ENCODE peak calls at places on chromosome 14, in ten cellular contexts. One of them, this sample, is unnamed.
A peak's percentile ranks its signal among the peaks of the same experiment; 100 is the strongest.

GRCh38 chr14:35050652-35051051 is 4.6 kb downstream of the FAM177A1 start:
- DNase-seq in uterus: no peak
- DNase-seq in ovary: no peak
- DNase-seq in right lobe of liver: peak; percentile 33
- DNase-seq in hepatocyte: peak; percentile 19
- DNase-seq in right atrium auricular region: no peak
- DNase-seq in A549: peak; percentile 81
- DNase-seq in heart left ventricle: no peak
- DNase-seq in Peyer's patch: no peak
- DNase-seq in IMR-90: peak; percentile 72
- DNase-seq in this sample: no peak

GRCh38 chr14:65225299-65226159 is 123.2 kb upstream of the MAX start:
- DNase-seq in right lobe of liver: no peak
- DNase-seq in ovary: no peak
- DNase-seq in IMR-90: no peak
- DNase-seq in uterus: no peak
- DNase-seq in A549: no peak
- DNase-seq in right atrium auricular region: no peak
- DNase-seq in hepatocyte: no peak
- DNase-seq in heart left ventricle: no peak
- DNase-seq in Peyer's patch: no peak
- DNase-seq in this sample: peak; percentile 79

GRCh38 chr14:53999061-53999488 is 42.5 kb upstream of the BMP4 start:
- DNase-seq in Peyer's patch: no peak
- DNase-seq in IMR-90: peak; percentile 76
- DNase-seq in A549: peak; percentile 43
- DNase-seq in right atrium auricular region: no peak
- DNase-seq in right lobe of liver: no peak
- DNase-seq in ovary: no peak
- DNase-seq in uterus: no peak
- DNase-seq in hepatocyte: peak; percentile 34
- DNase-seq in heart left ventricle: no peak
- DNase-seq in this sample: no peak

GRCh38 chr14:51210594-51210993 is 29.5 kb upstream of the TMX1 start:
- DNase-seq in right atrium auricular region: no peak
- DNase-seq in right lobe of liver: no peak
- DNase-seq in A549: no peak
- DNase-seq in hepatocyte: no peak
- DNase-seq in ovary: no peak
- DNase-seq in heart left ventricle: no peak
- DNase-seq in IMR-90: no peak
- DNase-seq in uterus: no peak
- DNase-seq in Peyer's patch: no peak
- DNase-seq in this sample: no peak

GRCh38 chr14:37194698-37195097 is 3.0 kb upstream of the MIPOL1 start:
- DNase-seq in hepatocyte: no peak
- DNase-seq in ovary: no peak
- DNase-seq in right lobe of liver: no peak
- DNase-seq in heart left ventricle: no peak
- DNase-seq in Peyer's patch: no peak
- DNase-seq in IMR-90: no peak
- DNase-seq in A549: no peak
- DNase-seq in right atrium auricular region: no peak
- DNase-seq in uterus: no peak
- DNase-seq in this sample: no peak

GRCh38 chr14:18660585-18660922 is 59.6 kb downstream of the OR11H12 start:
- DNase-seq in right atrium auricular region: no peak
- DNase-seq in heart left ventricle: peak; percentile 49
- DNase-seq in ovary: no peak
- DNase-seq in IMR-90: no peak
- DNase-seq in uterus: no peak
- DNase-seq in hepatocyte: no peak
- DNase-seq in right lobe of liver: no peak
- DNase-seq in Peyer's patch: no peak
- DNase-seq in A549: no peak
- DNase-seq in this sample: no peak

GRCh38 chr14:95533391-95533821 is 1.4 kb upstream of the GLRX5 start:
- DNase-seq in A549: peak; percentile 20
- DNase-seq in hepatocyte: peak; percentile 42
- DNase-seq in IMR-90: peak; percentile 65
- DNase-seq in Peyer's patch: no peak
- DNase-seq in ovary: no peak
- DNase-seq in right atrium auricular region: no peak
- DNase-seq in heart left ventricle: no peak
- DNase-seq in right lobe of liver: no peak
- DNase-seq in uterus: no peak
- DNase-seq in this sample: no peak

GRCh38 chr14:72710212-72710611 is 183.7 kb downstream of the DPF3 start:
- DNase-seq in A549: no peak
- DNase-seq in ovary: no peak
- DNase-seq in Peyer's patch: no peak
- DNase-seq in right lobe of liver: no peak
- DNase-seq in hepatocyte: no peak
- DNase-seq in IMR-90: peak; percentile 60
- DNase-seq in right atrium auricular region: no peak
- DNase-seq in heart left ventricle: no peak
- DNase-seq in uterus: no peak
- DNase-seq in this sample: no peak

GRCh38 chr14:69828372-69828771 is 31.3 kb upstream of the SLC10A1 start:
- DNase-seq in right atrium auricular region: no peak
- DNase-seq in IMR-90: no peak
- DNase-seq in ovary: no peak
- DNase-seq in A549: no peak
- DNase-seq in hepatocyte: no peak
- DNase-seq in Peyer's patch: no peak
- DNase-seq in uterus: no peak
- DNase-seq in heart left ventricle: no peak
- DNase-seq in right lobe of liver: no peak
- DNase-seq in this sample: no peak

GRCh38 chr14:82528011-82528410 is 994.4 kb upstream of the SEL1L start:
- DNase-seq in ovary: no peak
- DNase-seq in uterus: no peak
- DNase-seq in A549: no peak
- DNase-seq in heart left ventricle: no peak
- DNase-seq in hepatocyte: no peak
- DNase-seq in IMR-90: no peak
- DNase-seq in right lobe of liver: no peak
- DNase-seq in right atrium auricular region: no peak
- DNase-seq in Peyer's patch: no peak
- DNase-seq in this sample: no peak

GRCh38 chr14:20415723-20416622 is 2.7 kb upstream of the TEP1 start:
- DNase-seq in right lobe of liver: no peak
- DNase-seq in IMR-90: peak; percentile 61
- DNase-seq in A549: peak; percentile 67
- DNase-seq in ovary: no peak
- DNase-seq in heart left ventricle: no peak
- DNase-seq in uterus: no peak
- DNase-seq in Peyer's patch: peak; percentile 41
- DNase-seq in right atrium auricular region: no peak
- DNase-seq in hepatocyte: peak; percentile 58
- DNase-seq in this sample: peak; percentile 23

GRCh38 chr14:88825503-88825902 is 1.1 kb downstream of the TTC8 start:
- DNase-seq in right lobe of liver: no peak
- DNase-seq in Peyer's patch: no peak
- DNase-seq in uterus: no peak
- DNase-seq in ovary: no peak
- DNase-seq in IMR-90: no peak
- DNase-seq in heart left ventricle: no peak
- DNase-seq in hepatocyte: no peak
- DNase-seq in A549: no peak
- DNase-seq in right atrium auricular region: no peak
- DNase-seq in this sample: no peak

GRCh38 chr14:88824314-88825077 is at the start of gene TTC8:
- DNase-seq in hepatocyte: peak; percentile 96
- DNase-seq in right atrium auricular region: peak; percentile 82
- DNase-seq in IMR-90: peak; percentile 89
- DNase-seq in uterus: peak; percentile 87
- DNase-seq in ovary: peak; percentile 92
- DNase-seq in right lobe of liver: peak; percentile 92
- DNase-seq in A549: peak; percentile 93
- DNase-seq in heart left ventricle: peak; percentile 93
- DNase-seq in Peyer's patch: peak; percentile 80
- DNase-seq in this sample: peak; percentile 87

GRCh38 chr14:88821888-88822287 is 2.6 kb upstream of the TTC8 start:
- DNase-seq in IMR-90: no peak
- DNase-seq in uterus: no peak
- DNase-seq in right lobe of liver: no peak
- DNase-seq in A549: no peak
- DNase-seq in heart left ventricle: no peak
- DNase-seq in Peyer's patch: no peak
- DNase-seq in right atrium auricular region: no peak
- DNase-seq in ovary: no peak
- DNase-seq in hepatocyte: no peak
- DNase-seq in this sample: no peak

GRCh38 chr14:88825078-88825458 is 617 bp downstream of the TTC8 start:
- DNase-seq in right lobe of liver: no peak
- DNase-seq in uterus: no peak
- DNase-seq in heart left ventricle: no peak
- DNase-seq in Peyer's patch: no peak
- DNase-seq in right atrium auricular region: no peak
- DNase-seq in IMR-90: peak; percentile 23
- DNase-seq in ovary: no peak
- DNase-seq in A549: no peak
- DNase-seq in hepatocyte: no peak
- DNase-seq in this sample: no peak

GRCh38 chr14:88823968-88824313 is 510 bp upstream of the TTC8 start:
- DNase-seq in Peyer's patch: no peak
- DNase-seq in hepatocyte: no peak
- DNase-seq in heart left ventricle: no peak
- DNase-seq in right lobe of liver: no peak
- DNase-seq in right atrium auricular region: no peak
- DNase-seq in IMR-90: no peak
- DNase-seq in ovary: no peak
- DNase-seq in A549: no peak
- DNase-seq in uterus: no peak
- DNase-seq in this sample: no peak
- H3K27ac ChIP-seq in Peyer's patch: peak overlapping the region; percentile 90
- H3K27ac ChIP-seq in hepatocyte: peak overlapping the region; percentile 92
- H3K27ac ChIP-seq in heart left ventricle: peak overlapping the region; percentile 89
- H3K27ac ChIP-seq in right lobe of liver: peak overlapping the region; percentile 94
- H3K27ac ChIP-seq in right atrium auricular region: peak overlapping the region; percentile 78
- H3K27ac ChIP-seq in IMR-90: peak overlapping the region; percentile 78
- H3K27ac ChIP-seq in ovary: peak overlapping the region; percentile 76
- H3K27ac ChIP-seq in A549: peak overlapping the region; percentile 96
- H3K27ac ChIP-seq in uterus: peak overlapping the region; percentile 87
- H3K27ac ChIP-seq in this sample: peak overlapping the region; percentile 73

DNA sequence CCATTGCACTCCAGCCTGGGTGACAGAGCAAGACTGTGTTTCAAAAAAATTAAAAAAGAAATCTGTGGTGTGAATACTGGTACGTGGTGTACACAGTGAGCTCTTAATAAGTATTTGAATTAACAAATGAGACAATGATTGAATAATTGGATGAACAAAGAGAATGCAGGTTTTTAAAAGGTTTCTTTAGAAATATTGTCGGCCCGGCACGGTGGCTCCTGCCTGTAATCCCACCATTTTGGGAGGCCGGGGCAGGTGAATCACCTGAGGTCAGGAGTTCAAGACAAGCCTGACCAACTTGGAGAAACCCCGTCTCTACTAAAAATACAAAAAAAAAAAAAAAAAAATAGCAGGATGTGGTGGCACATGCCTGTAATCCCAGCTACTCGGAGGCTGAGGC is 6.6 kb downstream of the HIF1A start:
- DNase-seq in heart left ventricle: no peak
- DNase-seq in IMR-90: no peak
- DNase-seq in A549: no peak
- DNase-seq in Peyer's patch: no peak
- DNase-seq in right lobe of liver: no peak
- DNase-seq in uterus: no peak
- DNase-seq in ovary: no peak
- DNase-seq in right atrium auricular region: no peak
- DNase-seq in hepatocyte: no peak
- DNase-seq in this sample: no peak
- H3K4me1 ChIP-seq in heart left ventricle: peaks cover 25% of the 10 kb centered on the region
- H3K4me1 ChIP-seq in IMR-90: no peaks in the 10 kb centered on the region
- H3K4me1 ChIP-seq in A549: peaks cover 62% of the 10 kb centered on the region
- H3K4me1 ChIP-seq in Peyer's patch: no peaks in the 10 kb centered on the region
- H3K4me1 ChIP-seq in right lobe of liver: no peaks in the 10 kb centered on the region
- H3K4me1 ChIP-seq in uterus: no peaks in the 10 kb centered on the region
- H3K4me1 ChIP-seq in ovary: peaks cover 9% of the 10 kb centered on the region
- H3K4me1 ChIP-seq in right atrium auricular region: no peaks in the 10 kb centered on the region
- H3K4me1 ChIP-seq in hepatocyte: peaks cover 24% of the 10 kb centered on the region
- H3K4me1 ChIP-seq in this sample: peaks cover 57% of the 10 kb centered on the region

DNA sequence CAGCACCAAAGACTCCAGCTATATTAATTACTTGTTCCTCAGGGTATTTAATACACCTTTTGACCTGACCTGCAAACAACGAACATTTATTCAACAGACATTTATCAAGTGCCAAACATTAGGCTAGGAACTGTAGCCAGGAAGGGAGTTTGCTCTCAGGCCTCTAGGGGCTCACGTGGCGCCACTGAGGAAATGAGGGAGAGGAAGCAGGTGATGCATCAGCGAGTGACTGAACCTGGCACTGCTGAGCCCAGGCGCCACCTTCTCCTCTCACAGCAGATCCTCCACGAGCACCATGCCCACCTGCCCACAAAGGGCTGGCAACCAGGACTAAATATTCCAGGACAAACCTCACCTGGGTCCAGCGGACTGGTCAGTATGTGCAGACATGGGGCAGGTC is 50.2 kb downstream of the SETD3 start:
- DNase-seq in A549: peak; percentile 16
- DNase-seq in ovary: no peak
- DNase-seq in Peyer's patch: no peak
- DNase-seq in heart left ventricle: no peak
- DNase-seq in uterus: no peak
- DNase-seq in right atrium auricular region: no peak
- DNase-seq in right lobe of liver: no peak
- DNase-seq in hepatocyte: no peak
- DNase-seq in IMR-90: no peak
- DNase-seq in this sample: peak; percentile 57
- TF ChIP-seq CTCF in A549: no peak
- TF ChIP-seq CTCF in ovary: no peak
- TF ChIP-seq CTCF in Peyer's patch: peak; percentile 31
- TF ChIP-seq CTCF in heart left ventricle: peak; percentile 30
- TF ChIP-seq CTCF in uterus: no peak
- TF ChIP-seq CTCF in right atrium auricular region: no peak
- TF ChIP-seq CTCF in right lobe of liver: no peak
- TF ChIP-seq CTCF in hepatocyte: peak; percentile 20
- TF ChIP-seq CTCF in IMR-90: peak; percentile 17
- TF ChIP-seq CTCF in this sample: peak; percentile 54

DNA sequence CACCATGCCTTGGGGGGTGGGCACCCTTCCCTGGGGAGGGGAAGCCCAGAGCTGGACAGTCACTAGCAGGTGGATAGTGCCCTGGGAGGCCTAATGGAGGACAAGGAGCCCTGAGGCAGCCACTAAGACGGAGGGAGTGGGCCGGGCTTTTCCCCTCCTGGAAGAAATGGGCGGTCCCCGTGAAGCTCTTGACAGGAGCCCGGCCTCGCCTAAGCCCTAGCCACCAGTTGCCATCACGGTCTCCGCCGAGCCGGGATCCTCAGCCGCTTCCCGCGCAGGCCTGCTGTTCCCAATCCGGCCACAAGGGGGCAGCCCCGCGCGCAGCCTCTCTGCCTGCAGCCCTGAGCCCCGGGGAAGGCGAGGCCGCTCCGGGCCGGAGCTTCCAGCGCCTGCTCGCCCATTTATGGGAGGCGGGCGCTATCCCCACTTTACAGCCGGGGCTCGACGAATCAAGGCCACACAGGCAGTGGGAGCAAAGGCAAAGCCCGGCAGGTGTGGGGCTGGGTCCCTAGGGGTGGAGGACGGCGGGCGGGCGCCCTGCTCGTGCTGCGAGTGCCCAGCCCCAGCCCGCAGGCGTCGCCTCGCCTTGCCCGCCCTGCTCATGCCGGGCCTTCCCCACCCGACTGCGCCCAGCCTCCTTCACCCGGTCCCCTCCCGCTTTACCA is 61.5 kb downstream of the LGMN start:
- DNase-seq in heart left ventricle: peak; percentile 89
- DNase-seq in hepatocyte: peak; percentile 86
- DNase-seq in right atrium auricular region: peak; percentile 83
- DNase-seq in right lobe of liver: peak; percentile 80
- DNase-seq in IMR-90: peak; percentile 43
- DNase-seq in Peyer's patch: peak; percentile 65
- DNase-seq in ovary: peak; percentile 90
- DNase-seq in uterus: peak; percentile 85
- DNase-seq in A549: peak; percentile 74
- DNase-seq in this sample: peak; percentile 85
- H3K27ac ChIP-seq in heart left ventricle: no peak overlapping the region
- H3K27ac ChIP-seq in hepatocyte: no peak overlapping the region
- H3K27ac ChIP-seq in right atrium auricular region: no peak overlapping the region
- H3K27ac ChIP-seq in right lobe of liver: no peak overlapping the region
- H3K27ac ChIP-seq in IMR-90: no peak overlapping the region
- H3K27ac ChIP-seq in Peyer's patch: peak overlapping the region; percentile 10
- H3K27ac ChIP-seq in ovary: no peak overlapping the region
- H3K27ac ChIP-seq in uterus: no peak overlapping the region
- H3K27ac ChIP-seq in A549: peak overlapping the region; percentile 69
- H3K27ac ChIP-seq in this sample: peak overlapping the region; percentile 53

This sample was measured in body of pancreas.